ENCODE peak calls at places on chromosomes 2 and 18, in five cellular contexts. P is H1, S is HCT116, L is HepG2, D is K562. Z is an unnamed sample. For H3K79me2, the result is how much of the 10 kb centered on the place peaks cover.

GRCh38 chr2:142603761-142604160 is 273.7 kb upstream of the KYNU start:
- DNase-seq in P (no peak), S (no peak), L (no peak), D (no peak), Z (peak)

GRCh38 chr2:105761931-105762515 is 17.3 kb downstream of the NCK2 start:
- DNase-seq in L (no peak), D (no peak), S (no peak), P (peak), Z (no peak)

GRCh38 chr2:196991061-196991460 is 64.6 kb upstream of the PGAP1 start:
- DNase-seq in L (no peak), P (no peak), S (no peak), D (no peak), Z (no peak)

GRCh38 chr2:47070155-47070919 is 84.8 kb downstream of the STPG4 start:
- DNase-seq in P (no peak), S (no peak), D (no peak), L (peak), Z (no peak)

GRCh38 chr2:70087703-70088507 is 628 bp downstream of the PCBP1 start:
- DNase-seq in L (peak), D (peak), P (no peak), S (no peak), Z (peak)

GRCh38 chr2:36507408-36507812 is 90.6 kb downstream of the FEZ2 start:
- DNase-seq in D (peak), S (peak), P (peak), L (peak), Z (peak)

GRCh38 chr2:130154773-130155765 is 10.2 kb upstream of the CCDC74B start:
- DNase-seq in S (no peak), L (no peak), D (no peak), P (no peak), Z (no peak)

GRCh38 chr2:101002562-101003277 is 631 bp downstream of the RPL31 start:
- DNase-seq in S (no peak), L (peak), D (peak), P (no peak), Z (peak)

GRCh38 chr2:74014813-74015212 is 30.1 kb downstream of the TET3 start:
- DNase-seq in S (no peak), L (no peak), D (no peak), P (no peak), Z (no peak)

GRCh38 chr2:221123396-221123795 is 448.7 kb downstream of the EPHA4 start:
- DNase-seq in D (no peak), L (no peak), P (no peak), S (no peak), Z (no peak)

GRCh38 chr18:26504831-26505230 is 43.5 kb downstream of the KCTD1 start:
- DNase-seq in L (no peak), S (no peak), D (no peak), P (no peak), Z (no peak)

GRCh38 chr18:36297419-36298112 is at the start of gene FHOD3:
- DNase-seq in P (no peak), D (peak), L (no peak), S (no peak), Z (peak)

GRCh38 chr18:48767090-48767670 is 183.6 kb downstream of the SMAD7 start:
- DNase-seq in S (no peak), D (no peak), L (no peak), P (no peak), Z (no peak)

GRCh38 chr18:25335062-25335461 is 16.9 kb downstream of the ZNF521 start:
- DNase-seq in S (no peak), P (no peak), D (no peak), L (no peak), Z (no peak)
- H3K79me2 ChIP-seq in S (under half), P (under half), D (under half), L (under half), Z (half or more)

GRCh38 chr2:127961729-127962128 is 66.1 kb downstream of the SAP130 start:
- DNase-seq in L (no peak), P (no peak), S (no peak), D (no peak), Z (no peak)
- TF ChIP-seq MAX in L (no peak), P (no peak), S (no peak), D (no peak), Z (no peak)

GRCh38 chr2:120761164-120761861 is 25.6 kb downstream of the GLI2 start:
- DNase-seq in S (no peak), L (no peak), D (no peak), P (no peak), Z (no peak)
- H3K79me2 ChIP-seq in S (under half), L (under half), D (under half), P (half or more), Z (under half)

DNA sequence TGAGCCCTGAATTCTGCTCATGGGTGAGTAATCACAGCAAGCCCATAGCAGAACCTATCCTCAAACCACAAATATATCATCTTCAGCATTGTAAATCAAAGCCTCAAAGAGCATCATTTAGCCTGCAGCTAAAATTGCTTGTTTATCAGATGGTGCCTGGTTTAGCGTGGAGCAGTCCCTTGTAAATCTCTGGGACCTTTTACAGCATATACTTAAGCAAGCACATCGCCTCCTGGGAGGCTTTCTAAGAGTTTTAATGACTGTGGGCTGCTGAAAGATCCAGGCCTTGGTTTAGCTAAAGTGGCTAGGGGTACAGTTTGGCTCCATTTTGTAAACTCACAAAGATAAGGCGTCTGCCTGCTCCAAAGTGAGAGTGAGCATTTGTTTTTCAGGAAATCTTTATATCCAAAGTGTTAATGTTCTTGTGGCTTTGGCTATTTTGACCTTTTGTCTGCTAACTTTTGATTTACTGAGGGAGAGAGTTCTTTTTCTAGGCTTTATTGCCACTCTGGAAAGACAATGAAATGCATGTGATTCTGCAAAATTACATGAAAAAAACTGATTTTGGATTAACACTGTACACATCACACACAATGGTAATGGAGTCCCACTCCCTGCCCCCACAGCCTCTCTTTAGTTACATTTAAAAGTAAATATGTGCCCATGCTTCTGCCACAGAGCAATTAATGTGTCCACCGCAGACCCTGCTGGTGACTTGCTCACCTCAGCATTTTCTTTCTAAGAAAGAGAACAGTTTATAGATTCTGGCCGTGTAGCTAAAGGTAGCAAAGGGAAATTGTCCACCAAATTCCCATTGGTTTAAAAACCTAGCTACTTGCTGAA is 194.8 kb downstream of the LNPK start:
- DNase-seq in P (no peak), L (no peak), S (no peak), D (no peak), Z (no peak)
- TF ChIP-seq MAX in P (no peak), L (no peak), S (no peak), D (no peak), Z (no peak)

GRCh38 chr18:55375930-55376329 is 212.1 kb downstream of the TCF4 start:
- DNase-seq in S (no peak), L (no peak), P (no peak), D (no peak), Z (no peak)

GRCh38 chr18:55376387-55376786 is 211.6 kb downstream of the TCF4 start:
- DNase-seq in D (no peak), S (no peak), P (no peak), L (no peak), Z (no peak)

GRCh38 chr18:55369346-55369745 is 218.6 kb downstream of the TCF4 start:
- DNase-seq in P (no peak), D (no peak), L (no peak), S (no peak), Z (no peak)

DNA sequence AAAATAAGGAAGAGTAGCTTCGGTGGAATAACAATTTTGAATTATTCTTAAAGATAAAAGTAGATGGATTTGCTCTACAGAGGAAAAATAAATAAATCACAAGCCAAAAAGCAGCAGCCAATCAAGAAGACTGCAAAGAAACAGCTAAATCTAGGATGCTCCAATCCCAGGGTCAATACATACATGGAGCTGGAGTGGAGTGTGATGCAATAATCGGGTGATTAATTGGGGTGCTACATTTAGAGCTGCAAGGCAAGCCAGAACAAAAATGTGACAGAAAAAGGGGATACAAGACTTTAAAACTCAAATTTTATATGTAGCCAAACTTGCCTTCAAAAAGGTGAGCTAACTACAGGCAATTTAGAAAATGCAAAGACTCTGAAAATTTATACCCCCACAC is 215.8 kb downstream of the TCF4 start:
- DNase-seq in P (no peak), L (no peak), D (no peak), S (no peak), Z (no peak)
- H3K79me2 ChIP-seq in P (half or more), L (under half), D (under half), S (under half), Z (half or more)

DNA sequence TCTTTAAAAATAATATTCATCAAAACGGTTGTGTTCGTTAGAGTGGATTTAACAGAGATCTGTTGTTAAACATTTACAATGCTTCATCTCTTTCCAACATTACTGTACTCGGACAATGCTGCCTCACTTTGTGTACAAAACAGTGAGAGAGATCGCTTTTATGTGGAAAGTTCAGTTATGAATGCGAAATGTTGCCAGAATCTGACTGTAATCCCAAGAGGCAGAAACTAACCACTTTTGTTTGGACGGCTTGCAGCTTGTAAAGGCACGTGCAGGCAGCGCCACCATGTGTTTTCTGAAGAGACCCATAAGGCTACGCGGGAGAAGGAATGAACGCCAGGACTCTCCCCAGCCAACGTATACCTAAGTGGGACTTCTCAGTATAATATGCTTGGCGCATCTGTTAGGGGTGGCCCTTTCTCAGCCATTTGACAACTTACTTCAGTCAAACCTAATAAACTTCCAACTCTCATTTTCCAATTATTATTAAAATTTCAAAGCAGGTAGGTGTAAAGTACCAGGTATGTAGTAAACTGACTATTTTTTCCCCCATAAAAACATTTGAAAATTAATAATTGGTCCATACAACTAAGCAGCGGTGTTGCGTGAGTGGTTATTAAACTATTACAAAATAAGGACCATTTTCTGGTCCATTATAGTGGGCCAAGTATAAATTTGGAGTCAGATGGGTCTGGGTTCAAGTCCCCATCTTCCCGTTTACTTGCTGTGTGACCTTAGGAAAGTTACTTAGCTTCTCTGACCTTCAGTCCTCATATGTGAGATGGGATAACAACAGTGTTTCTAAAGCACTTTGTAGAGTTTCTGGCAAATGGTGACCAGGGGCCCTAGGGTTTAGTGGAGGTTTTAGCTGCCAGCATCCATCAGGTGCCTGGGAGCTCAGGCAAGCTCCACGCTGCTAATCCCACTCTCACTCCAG is 5.6 kb upstream of the NAPG start:
- DNase-seq in D (peak), S (peak), L (peak), P (peak), Z (peak)
- TF ChIP-seq MAX in D (peak), S (peak), L (no peak), P (peak), Z (peak)

GRCh38 chr2:2731101-2731850 is 400.2 kb upstream of the MYT1L start:
- DNase-seq in L (no peak), P (no peak), D (no peak), S (no peak), Z (no peak)

GRCh38 chr2:2730301-2730833 is 399.3 kb upstream of the MYT1L start:
- DNase-seq in L (no peak), D (no peak), P (no peak), S (no peak), Z (no peak)

GRCh38 chr2:2727876-2728511 is 396.9 kb upstream of the MYT1L start:
- DNase-seq in P (no peak), D (no peak), S (no peak), L (no peak), Z (no peak)

GRCh38 chr2:2728635-2729034 is 397.6 kb upstream of the MYT1L start:
- DNase-seq in S (no peak), P (no peak), L (no peak), D (no peak), Z (no peak)

GRCh38 chr2:2729246-2729645 is 398.2 kb upstream of the MYT1L start:
- DNase-seq in D (no peak), P (no peak), S (no peak), L (no peak), Z (no peak)
- H3K79me2 ChIP-seq in D (under half), P (under half), S (under half), L (under half), Z (under half)

GRCh38 chr2:134722728-134723127 is 3.9 kb upstream of the TMEM163 start:
- DNase-seq in S (no peak), D (no peak), L (no peak), P (no peak), Z (no peak)
- TF ChIP-seq MAX in S (no peak), D (no peak), L (no peak), P (no peak), Z (no peak)